ENCODE peak calls at places on chromosomes 3 and 15, in six cellular contexts. One of them, this sample, is unnamed.

GRCh38 chr3:173045770-173046382 is 95.2 kb downstream of the SPATA16 start:
- DNase-seq in GM12865: no peak
- DNase-seq in H9: no peak
- DNase-seq in pancreas: no peak
- DNase-seq in fibroblast of lung: peak; percentile 35
- DNase-seq in neural crest cell: no peak
- DNase-seq in this sample: no peak

GRCh38 chr3:157023211-157023610 is 136.7 kb downstream of the CCNL1 start:
- DNase-seq in H9: no peak
- DNase-seq in fibroblast of lung: no peak
- DNase-seq in pancreas: no peak
- DNase-seq in neural crest cell: no peak
- DNase-seq in GM12865: no peak
- DNase-seq in this sample: no peak

GRCh38 chr3:187967982-187968381 is 186.0 kb upstream of the LPP start:
- DNase-seq in pancreas: no peak
- DNase-seq in neural crest cell: no peak
- DNase-seq in fibroblast of lung: no peak
- DNase-seq in H9: no peak
- DNase-seq in GM12865: no peak
- DNase-seq in this sample: no peak

GRCh38 chr15:62739082-62739481 is 303.5 kb upstream of the TPM1 start:
- DNase-seq in pancreas: no peak
- DNase-seq in fibroblast of lung: peak; percentile 13
- DNase-seq in GM12865: no peak
- DNase-seq in neural crest cell: no peak
- DNase-seq in H9: no peak
- DNase-seq in this sample: no peak

GRCh38 chr3:157807286-157807685 is 298.9 kb downstream of the SHOX2 start:
- DNase-seq in pancreas: no peak
- DNase-seq in neural crest cell: no peak
- DNase-seq in GM12865: no peak
- DNase-seq in fibroblast of lung: no peak
- DNase-seq in H9: no peak
- DNase-seq in this sample: no peak

GRCh38 chr3:192332386-192333291 is 394.7 kb downstream of the FGF12 start:
- DNase-seq in neural crest cell: no peak
- DNase-seq in pancreas: no peak
- DNase-seq in fibroblast of lung: no peak
- DNase-seq in H9: no peak
- DNase-seq in GM12865: no peak
- DNase-seq in this sample: no peak

GRCh38 chr3:69472093-69472492 is 86.2 kb upstream of the FRMD4B start:
- DNase-seq in fibroblast of lung: peak; percentile 66
- DNase-seq in H9: no peak
- DNase-seq in GM12865: no peak
- DNase-seq in neural crest cell: no peak
- DNase-seq in pancreas: no peak
- DNase-seq in this sample: no peak

GRCh38 chr3:6807967-6808588 is 52.8 kb upstream of the GRM7 start:
- DNase-seq in neural crest cell: no peak
- DNase-seq in pancreas: no peak
- DNase-seq in fibroblast of lung: no peak
- DNase-seq in H9: no peak
- DNase-seq in GM12865: peak; percentile 54
- DNase-seq in this sample: no peak

GRCh38 chr15:85004551-85004950 is 22.9 kb downstream of the PDE8A start:
- DNase-seq in neural crest cell: no peak
- DNase-seq in GM12865: no peak
- DNase-seq in pancreas: no peak
- DNase-seq in fibroblast of lung: no peak
- DNase-seq in H9: no peak
- DNase-seq in this sample: no peak

GRCh38 chr3:126447456-126448106 is 28.1 kb downstream of the ZXDC start:
- DNase-seq in pancreas: peak; percentile 15
- DNase-seq in GM12865: no peak
- DNase-seq in neural crest cell: no peak
- DNase-seq in fibroblast of lung: peak; percentile 51
- DNase-seq in H9: no peak
- DNase-seq in this sample: no peak

GRCh38 chr3:129382366-129382765 is 46.1 kb downstream of the EFCAB12 start:
- DNase-seq in H9: no peak
- DNase-seq in pancreas: no peak
- DNase-seq in GM12865: no peak
- DNase-seq in neural crest cell: no peak
- DNase-seq in fibroblast of lung: no peak
- DNase-seq in this sample: no peak

GRCh38 chr15:81023483-81024264 is 23.0 kb downstream of the TLNRD1 start:
- DNase-seq in GM12865: peak; percentile 95
- DNase-seq in neural crest cell: no peak
- DNase-seq in H9: no peak
- DNase-seq in pancreas: peak; percentile 58
- DNase-seq in fibroblast of lung: peak; percentile 14
- DNase-seq in this sample: peak; percentile 26

GRCh38 chr3:61411009-61411662 is 150.2 kb upstream of the PTPRG start:
- DNase-seq in H9: no peak
- DNase-seq in neural crest cell: no peak
- DNase-seq in fibroblast of lung: no peak
- DNase-seq in pancreas: no peak
- DNase-seq in GM12865: no peak
- DNase-seq in this sample: no peak

GRCh38 chr15:52726195-52726594 is 47.0 kb upstream of the ATOSA start:
- DNase-seq in GM12865: no peak
- DNase-seq in fibroblast of lung: no peak
- DNase-seq in pancreas: no peak
- DNase-seq in neural crest cell: no peak
- DNase-seq in H9: no peak
- DNase-seq in this sample: no peak

GRCh38 chr3:185422677-185423076 is 59.7 kb downstream of the MAP3K13 start:
- DNase-seq in fibroblast of lung: no peak
- DNase-seq in GM12865: no peak
- DNase-seq in H9: no peak
- DNase-seq in neural crest cell: no peak
- DNase-seq in pancreas: no peak
- DNase-seq in this sample: no peak

GRCh38 chr15:52050416-52050815 is 31.4 kb downstream of the MAPK6 start:
- DNase-seq in pancreas: no peak
- DNase-seq in fibroblast of lung: peak; percentile 55
- DNase-seq in H9: no peak
- DNase-seq in GM12865: no peak
- DNase-seq in neural crest cell: no peak
- DNase-seq in this sample: no peak

GRCh38 chr3:112582242-112582874 is 20.5 kb downstream of the SLC35A5 start:
- DNase-seq in GM12865: peak; percentile 67
- DNase-seq in pancreas: no peak
- DNase-seq in neural crest cell: peak; percentile 29
- DNase-seq in H9: peak; percentile 28
- DNase-seq in fibroblast of lung: peak; percentile 88
- DNase-seq in this sample: no peak

GRCh38 chr3:34011171-34012101 is 213.0 kb downstream of the PDCD6IP start:
- DNase-seq in GM12865: peak; percentile 21
- DNase-seq in H9: peak; percentile 33
- DNase-seq in fibroblast of lung: peak; percentile 46
- DNase-seq in neural crest cell: no peak
- DNase-seq in pancreas: no peak
- DNase-seq in this sample: peak; percentile 15

GRCh38 chr15:85727068-85727467 is 67.7 kb downstream of the KLHL25 start:
- DNase-seq in pancreas: no peak
- DNase-seq in neural crest cell: no peak
- DNase-seq in H9: no peak
- DNase-seq in fibroblast of lung: peak; percentile 26
- DNase-seq in GM12865: no peak
- DNase-seq in this sample: no peak

GRCh38 chr3:67654832-67655152 is 380 bp upstream of the SUCLG2 start:
- DNase-seq in neural crest cell: no peak
- DNase-seq in fibroblast of lung: no peak
- DNase-seq in pancreas: no peak
- DNase-seq in GM12865: no peak
- DNase-seq in H9: no peak
- DNase-seq in this sample: no peak

GRCh38 chr3:126126292-126126691 is 42.4 kb upstream of the SLC41A3 start:
- DNase-seq in pancreas: no peak
- DNase-seq in H9: peak; percentile 19
- DNase-seq in GM12865: no peak
- DNase-seq in neural crest cell: no peak
- DNase-seq in fibroblast of lung: no peak
- DNase-seq in this sample: no peak

GRCh38 chr15:77480859-77481258 is 60.2 kb downstream of the HMG20A start:
- DNase-seq in fibroblast of lung: no peak
- DNase-seq in GM12865: no peak
- DNase-seq in H9: no peak
- DNase-seq in neural crest cell: no peak
- DNase-seq in pancreas: no peak
- DNase-seq in this sample: no peak

GRCh38 chr3:57972421-57973111 is 35.7 kb upstream of the FLNB start:
- DNase-seq in fibroblast of lung: no peak
- DNase-seq in H9: no peak
- DNase-seq in GM12865: no peak
- DNase-seq in neural crest cell: no peak
- DNase-seq in pancreas: no peak
- DNase-seq in this sample: no peak

GRCh38 chr3:50573566-50574279 is 4.4 kb downstream of the HEMK1 start:
- DNase-seq in GM12865: no peak
- DNase-seq in fibroblast of lung: no peak
- DNase-seq in pancreas: no peak
- DNase-seq in H9: no peak
- DNase-seq in neural crest cell: no peak
- DNase-seq in this sample: no peak

GRCh38 chr15:82014989-82015388 is 30.8 kb downstream of the MEX3B start:
- DNase-seq in fibroblast of lung: no peak
- DNase-seq in H9: no peak
- DNase-seq in GM12865: no peak
- DNase-seq in pancreas: no peak
- DNase-seq in neural crest cell: no peak
- DNase-seq in this sample: no peak

GRCh38 chr15:41989573-41990242 is 17.4 kb upstream of the EHD4 start:
- DNase-seq in neural crest cell: peak; percentile 98
- DNase-seq in pancreas: peak; percentile 76
- DNase-seq in GM12865: peak; percentile 82
- DNase-seq in fibroblast of lung: peak; percentile 68
- DNase-seq in H9: peak; percentile 93
- DNase-seq in this sample: peak; percentile 44

GRCh38 chr15:55588070-55588817 is at the start of gene PYGO1:
- DNase-seq in fibroblast of lung: peak; percentile 68
- DNase-seq in H9: peak; percentile 62
- DNase-seq in pancreas: peak; percentile 43
- DNase-seq in GM12865: peak; percentile 57
- DNase-seq in neural crest cell: peak; percentile 65
- DNase-seq in this sample: no peak

GRCh38 chr15:91867581-91868026 is 14.1 kb downstream of the SLCO3A1 start:
- DNase-seq in GM12865: no peak
- DNase-seq in fibroblast of lung: peak; percentile 94
- DNase-seq in neural crest cell: no peak
- DNase-seq in pancreas: peak; percentile 51
- DNase-seq in H9: peak; percentile 73
- DNase-seq in this sample: no peak

GRCh38 chr15:38724827-38725226 is 160.2 kb upstream of the RASGRP1 start:
- DNase-seq in neural crest cell: no peak
- DNase-seq in pancreas: no peak
- DNase-seq in GM12865: no peak
- DNase-seq in H9: no peak
- DNase-seq in fibroblast of lung: no peak
- DNase-seq in this sample: no peak
- TF ChIP-seq CTCF in neural crest cell: no peak
- TF ChIP-seq CTCF in pancreas: no peak
- TF ChIP-seq CTCF in GM12865: no peak
- TF ChIP-seq CTCF in H9: peak; percentile 37
- TF ChIP-seq CTCF in fibroblast of lung: no peak
- TF ChIP-seq CTCF in this sample: no peak

GRCh38 chr3:141021261-141021660 is 29.9 kb upstream of the SPSB4 start:
- DNase-seq in GM12865: no peak
- DNase-seq in fibroblast of lung: no peak
- DNase-seq in neural crest cell: no peak
- DNase-seq in pancreas: no peak
- DNase-seq in H9: no peak
- DNase-seq in this sample: no peak
- TF ChIP-seq CTCF in GM12865: no peak
- TF ChIP-seq CTCF in fibroblast of lung: no peak
- TF ChIP-seq CTCF in neural crest cell: no peak
- TF ChIP-seq CTCF in pancreas: no peak
- TF ChIP-seq CTCF in H9: no peak
- TF ChIP-seq CTCF in this sample: no peak

DNA sequence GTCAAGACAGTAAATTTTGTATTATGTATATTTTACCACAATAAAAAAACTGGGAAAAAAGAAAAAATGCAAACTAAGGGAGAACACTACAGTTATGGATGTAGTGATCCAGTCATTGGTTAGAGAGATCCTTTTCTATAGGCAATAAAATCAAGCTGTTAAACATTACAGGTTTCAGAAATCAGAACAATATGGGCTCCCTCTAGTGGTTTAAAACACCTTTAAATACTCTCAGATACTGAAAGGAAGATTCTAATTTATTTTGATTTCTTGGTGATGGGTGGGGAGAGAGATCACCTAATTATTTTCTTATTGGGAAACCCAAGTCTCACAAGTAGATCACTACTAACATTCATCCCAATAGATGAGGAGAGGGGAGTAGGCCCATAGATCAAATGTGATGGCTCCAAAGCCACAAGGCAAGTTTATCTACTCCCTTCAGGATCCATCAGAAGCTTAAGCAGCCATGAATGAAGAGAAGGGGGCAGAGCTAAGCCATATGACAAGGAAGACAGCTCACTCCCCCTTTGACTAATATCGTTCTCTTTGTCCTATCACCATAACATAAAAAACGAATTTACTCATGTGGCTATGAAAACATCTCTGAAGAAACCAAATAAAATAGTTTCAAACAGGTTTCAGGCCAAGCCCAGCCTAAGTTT is 118.6 kb downstream of the ANO10 start:
- DNase-seq in fibroblast of lung: peak; percentile 73
- DNase-seq in H9: no peak
- DNase-seq in pancreas: no peak
- DNase-seq in GM12865: peak; percentile 5
- DNase-seq in neural crest cell: no peak
- DNase-seq in this sample: no peak
- TF ChIP-seq CTCF in fibroblast of lung: peak; percentile 41
- TF ChIP-seq CTCF in H9: peak; percentile 73
- TF ChIP-seq CTCF in pancreas: peak; percentile 29
- TF ChIP-seq CTCF in GM12865: peak; percentile 37
- TF ChIP-seq CTCF in neural crest cell: peak; percentile 73
- TF ChIP-seq CTCF in this sample: peak; percentile 21

DNA sequence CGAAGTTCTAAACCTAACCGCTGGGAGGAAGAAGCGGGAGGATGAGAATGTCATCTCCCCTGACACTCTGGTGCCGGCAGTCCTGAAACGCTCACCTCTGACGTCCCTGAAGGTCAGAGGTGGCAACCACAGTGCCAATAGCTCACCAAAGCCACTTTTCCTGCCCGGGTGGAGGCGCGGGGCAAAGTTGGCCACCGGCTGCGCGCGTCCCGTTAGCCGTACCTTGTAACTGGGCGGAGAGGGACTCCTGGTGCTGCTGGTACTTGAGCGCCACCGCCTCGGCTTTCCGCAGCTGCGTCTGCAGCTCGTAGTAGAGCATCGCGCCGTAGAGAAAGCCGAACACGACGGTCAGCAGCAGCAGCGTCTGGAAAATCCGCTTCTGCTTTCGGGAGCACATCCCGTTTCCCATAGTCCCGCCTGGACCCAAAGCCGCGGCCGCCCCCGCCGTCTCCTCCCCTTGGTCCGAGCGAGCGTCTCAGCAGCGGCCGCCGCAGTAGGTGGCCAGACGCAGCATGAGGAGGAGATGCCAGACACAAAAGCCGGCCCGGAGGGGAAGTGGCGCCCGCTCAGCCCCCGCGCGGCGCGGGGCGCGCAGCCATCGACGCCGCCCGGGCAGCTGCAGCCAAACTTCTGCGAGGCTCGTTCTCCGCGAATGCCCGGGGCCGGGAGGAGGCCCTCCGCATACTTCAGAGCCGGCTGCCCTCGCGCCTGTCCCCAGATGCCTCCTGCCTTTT is 680 bp downstream of the GOLIM4 start:
- DNase-seq in pancreas: no peak
- DNase-seq in neural crest cell: peak; percentile 48
- DNase-seq in fibroblast of lung: peak; percentile 71
- DNase-seq in GM12865: peak; percentile 86
- DNase-seq in H9: peak; percentile 72
- DNase-seq in this sample: peak; percentile 48
- TF ChIP-seq CTCF in pancreas: no peak
- TF ChIP-seq CTCF in neural crest cell: peak; percentile 55
- TF ChIP-seq CTCF in fibroblast of lung: peak; percentile 29
- TF ChIP-seq CTCF in GM12865: peak; percentile 25
- TF ChIP-seq CTCF in H9: peak; percentile 36
- TF ChIP-seq CTCF in this sample: no peak